ENCODE peak calls at places on chromosome X, in ten cellular contexts. D is fibroblast of mammary gland, B is cardiac fibroblast, R is fibroblast of lung, W is bronchial epithelial cell, C is heart left ventricle, K is HepG2, L is lower lobe of right lung, P is aorta, Q is uterus. N is an unnamed sample.

GRCh38 chrX:137548261-137548660 is 17.7 kb upstream of the ZIC3 start:
- DNase-seq in R (no peak), P (no peak), W (no peak), D (no peak), K (no peak), Q (no peak), L (no peak), B (no peak), C (no peak), N (no peak)

GRCh38 chrX:799808-800207 is 169.2 kb downstream of the SHOX start:
- DNase-seq in B (no peak), R (no peak), K (no peak), Q (no peak), C (no peak), P (no peak), L (no peak), W (no peak), D (no peak), N (no peak)

GRCh38 chrX:337331-337831 is 18.8 kb upstream of the GTPBP6 start:
- DNase-seq in R (no peak), L (peak), K (no peak), Q (no peak), W (no peak), B (no peak), P (peak), D (no peak), C (no peak), N (no peak)

GRCh38 chrX:103253608-103254007 is 1.3 kb downstream of the TCEAL8 start:
- DNase-seq in D (peak), P (no peak), C (peak), R (peak), L (no peak), W (no peak), K (no peak), Q (no peak), B (peak), N (no peak)

GRCh38 chrX:1205681-1206611 is 6.5 kb downstream of the CRLF2 start:
- DNase-seq in B (peak), C (no peak), R (peak), L (no peak), D (peak), W (peak), Q (no peak), K (no peak), P (no peak), N (peak)

GRCh38 chrX:137823257-137823656 is 257.3 kb downstream of the ZIC3 start:
- DNase-seq in L (no peak), C (no peak), Q (no peak), P (no peak), B (no peak), R (no peak), D (no peak), K (no peak), W (no peak), N (no peak)

GRCh38 chrX:38649674-38650647 is 88.6 kb downstream of the TSPAN7 start:
- DNase-seq in W (no peak), B (no peak), Q (no peak), P (no peak), D (no peak), R (no peak), C (no peak), L (no peak), K (no peak), N (no peak)

GRCh38 chrX:119887721-119888425 is 7.8 kb upstream of the AKAP14 start:
- DNase-seq in L (peak), D (peak), B (peak), C (peak), R (peak), W (peak), Q (peak), P (peak), K (peak), N (no peak)

GRCh38 chrX:103157511-103158316 is 57.2 kb upstream of the BEX4 start:
- DNase-seq in P (no peak), B (peak), K (peak), W (peak), Q (no peak), C (no peak), R (peak), D (peak), L (no peak), N (no peak)

GRCh38 chrX:23937100-23937499 is 29.3 kb downstream of the CXorf58 start:
- DNase-seq in R (no peak), C (no peak), K (no peak), L (no peak), P (no peak), W (no peak), Q (no peak), B (peak), D (peak), N (peak)

GRCh38 chrX:51456814-51457213 is 39.6 kb downstream of the NUDT11 start:
- DNase-seq in R (no peak), C (no peak), W (no peak), D (peak), B (peak), K (peak), L (no peak), Q (no peak), P (no peak), N (no peak)

GRCh38 chrX:45794995-45795337 is 594.3 kb upstream of the DIPK2B start:
- DNase-seq in B (no peak), Q (no peak), W (no peak), D (no peak), R (no peak), C (no peak), P (no peak), K (no peak), L (no peak), N (no peak)
- H3K4me3 ChIP-seq in B (no peak), Q (no peak), W (no peak), D (no peak), R (no peak), C (no peak), P (no peak), K (no peak), L (no peak), N (no peak)

DNA sequence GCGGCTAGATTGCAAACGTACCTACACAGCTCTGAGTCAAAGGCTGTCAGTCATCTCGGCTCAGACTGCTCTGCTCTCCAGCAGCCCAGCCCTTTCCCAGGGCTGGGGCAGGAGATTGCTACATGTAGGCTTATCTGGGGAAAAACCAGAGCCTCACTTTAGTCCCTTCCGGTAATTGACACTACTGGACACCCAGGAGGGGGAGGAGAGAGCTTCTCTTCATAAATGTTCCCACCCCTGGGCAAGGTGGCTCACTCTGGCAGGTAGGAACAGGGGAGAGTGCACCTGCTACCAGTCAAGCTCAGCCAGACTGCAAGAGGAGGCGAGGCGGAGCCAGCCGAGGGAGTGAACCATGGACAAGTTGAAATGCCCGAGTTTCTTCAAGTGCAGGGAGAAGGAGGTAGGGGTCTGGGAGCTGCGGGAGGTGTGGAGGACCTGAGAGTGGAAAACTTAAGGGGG is at the start of gene SLC6A14:
- DNase-seq in K (peak), B (no peak), Q (no peak), W (peak), C (no peak), P (no peak), D (no peak), R (no peak), L (peak), N (no peak)
- H3K4me3 ChIP-seq in K (peak), B (no peak), Q (no peak), W (peak), C (no peak), P (no peak), D (no peak), R (no peak), L (peak), N (no peak)

GRCh38 chrX:78831523-78831922 is 84.0 kb downstream of the LPAR4 start:
- DNase-seq in Q (no peak), L (no peak), D (no peak), W (no peak), P (no peak), B (no peak), R (no peak), C (no peak), K (no peak), N (no peak)
- H3K4me3 ChIP-seq in Q (no peak), L (no peak), D (no peak), W (no peak), P (no peak), B (no peak), R (no peak), C (no peak), K (no peak), N (no peak)

DNA sequence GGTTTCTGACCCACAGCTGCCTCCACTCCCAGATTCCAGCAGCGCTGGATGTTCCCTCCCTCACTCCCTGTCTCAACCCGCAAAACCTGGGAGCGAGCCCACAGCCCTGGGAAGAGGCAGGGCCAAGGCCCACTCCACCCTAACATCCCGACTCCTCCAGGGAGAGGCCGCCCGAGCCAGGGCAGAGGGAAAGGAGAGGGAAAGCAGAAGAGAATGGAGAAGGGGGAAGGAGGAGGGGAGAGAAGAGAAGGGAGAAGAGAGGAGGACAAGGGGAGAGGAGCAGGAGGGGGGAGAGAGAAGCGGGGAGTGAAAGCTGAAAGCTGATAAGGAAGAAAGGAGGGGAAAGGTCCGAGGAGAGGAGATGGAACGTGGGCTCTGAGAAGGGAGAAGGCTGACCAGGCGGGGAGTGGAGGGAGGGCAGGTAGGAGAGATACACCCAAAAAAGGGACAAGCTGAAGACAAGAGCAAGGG is 120.2 kb upstream of the PJA1 start:
- DNase-seq in W (peak), C (peak), Q (peak), P (peak), R (peak), K (no peak), B (peak), D (no peak), L (peak), N (no peak)
- H3K4me3 ChIP-seq in W (peak), C (no peak), Q (peak), P (peak), R (peak), K (no peak), B (peak), D (peak), L (peak), N (peak)

DNA sequence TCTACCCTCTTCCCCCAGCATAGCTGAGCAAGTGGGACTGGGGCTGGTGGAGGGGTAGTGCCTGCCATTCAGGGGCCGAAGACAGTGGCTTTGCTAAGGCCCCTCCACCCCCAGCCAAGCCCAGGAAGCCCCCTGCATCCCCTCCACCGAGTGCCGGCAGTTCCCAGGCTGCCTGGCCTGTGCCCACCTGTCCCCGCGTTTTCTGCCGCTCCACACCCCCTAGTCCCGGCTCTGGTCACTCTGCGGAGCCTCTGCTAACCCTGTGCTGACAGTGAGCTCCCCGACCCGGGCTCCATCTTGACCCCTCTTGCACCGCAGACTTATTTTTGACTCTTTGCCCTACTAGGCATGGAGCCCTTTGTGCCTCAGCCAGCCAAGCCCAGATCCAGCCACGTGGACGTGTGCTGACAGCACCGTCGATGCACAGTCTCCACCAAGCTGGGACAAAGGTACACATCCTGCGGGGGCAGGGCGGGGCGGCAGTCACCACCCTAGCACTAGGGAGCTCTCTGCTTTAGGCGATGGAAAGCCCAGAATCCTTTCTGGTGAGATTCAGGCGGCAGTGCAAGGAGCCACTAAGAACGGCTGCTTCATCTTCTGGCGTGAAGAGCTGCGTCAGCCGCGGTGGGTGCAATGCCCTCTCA is 96.6 kb downstream of the PHKA2 start:
- DNase-seq in W (peak), K (no peak), C (peak), P (peak), L (peak), D (no peak), R (peak), B (peak), Q (no peak), N (no peak)
- H3K4me3 ChIP-seq in W (no peak), K (no peak), C (no peak), P (no peak), L (peak), D (no peak), R (no peak), B (peak), Q (no peak), N (no peak)

DNA sequence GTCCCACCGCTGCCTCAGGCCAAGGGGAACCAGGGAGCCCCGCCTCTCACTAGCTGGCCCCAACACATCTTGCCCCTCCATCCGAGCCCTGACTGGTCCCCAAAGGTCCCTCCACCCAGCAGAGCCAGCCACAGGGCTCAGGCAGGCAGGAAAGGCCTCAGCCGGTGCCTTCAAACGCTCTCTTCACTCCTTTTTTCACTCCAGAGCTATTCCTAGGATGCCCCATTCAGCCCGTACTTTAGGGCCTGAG is 1.5 kb upstream of the ARHGAP4 start:
- DNase-seq in C (no peak), Q (no peak), K (no peak), B (no peak), P (no peak), L (no peak), D (no peak), W (no peak), R (no peak), N (no peak)
- H3K4me3 ChIP-seq in C (peak), Q (peak), K (peak), B (peak), P (peak), L (peak), D (peak), W (peak), R (peak), N (peak)

N was measured in skeletal muscle cell.